ENCODE peak calls at places on chromosomes 13 and 19, in ten cellular contexts. R is ELF-1; K is MM.1S; S is GM04503; A is RWPE1; N is CD8-positive, alpha-beta T cell; P is fibroblast of gingiva; Q is left kidney; D is NCI-H2081; I is GM12865. T is an unnamed sample.

GRCh38 chr13:109998808-109999528 is 212.6 kb upstream of the IRS2 start:
- DNase-seq in Q (peak; percentile 54), D (no peak), I (no peak), K (no peak), N (no peak), S (no peak), R (no peak), A (peak; percentile 90), P (peak; percentile 74), T (no peak)

GRCh38 chr19:42352216-42352892 is 26.9 kb downstream of the MEGF8 start:
- DNase-seq in P (no peak), R (no peak), D (peak; percentile 14), Q (peak; percentile 90), I (peak; percentile 62), K (no peak), A (no peak), N (no peak), S (no peak), T (peak; percentile 22)

GRCh38 chr19:14107581-14108461 is 9.7 kb downstream of the PRKACA start:
- DNase-seq in P (no peak), K (no peak), N (no peak), Q (no peak), I (no peak), S (no peak), A (no peak), R (no peak), D (no peak), T (no peak)

GRCh38 chr19:58108546-58108817 is 10.5 kb upstream of the ZSCAN18 start:
- DNase-seq in I (no peak), R (no peak), P (no peak), N (no peak), K (no peak), A (no peak), Q (no peak), S (no peak), D (no peak), T (no peak)

GRCh38 chr19:4063369-4064072 is 3.2 kb downstream of the ZBTB7A start:
- DNase-seq in S (no peak), K (no peak), I (peak; percentile 41), R (peak; percentile 59), D (no peak), N (no peak), A (no peak), Q (no peak), P (no peak), T (no peak)

GRCh38 chr19:51641648-51642047 is 5.0 kb downstream of the SIGLEC14 start:
- DNase-seq in K (no peak), Q (no peak), P (no peak), N (no peak), I (no peak), D (no peak), R (no peak), S (no peak), A (no peak), T (no peak)

GRCh38 chr19:44879309-44880065 is 11.6 kb upstream of the TOMM40 start:
- DNase-seq in P (no peak), I (no peak), K (no peak), A (no peak), N (no peak), R (peak; percentile 34), S (no peak), Q (peak; percentile 76), D (no peak), T (no peak)

GRCh38 chr13:100235311-100235901 is 146.5 kb downstream of the PCCA start:
- DNase-seq in N (peak; percentile 15), I (peak; percentile 57), Q (peak; percentile 70), S (no peak), P (peak; percentile 56), A (peak; percentile 53), R (no peak), K (peak; percentile 26), D (peak; percentile 61), T (peak; percentile 26)

GRCh38 chr13:48000559-48001126 is 430 bp downstream of the SUCLA2 start:
- DNase-seq in P (no peak), N (no peak), A (peak; percentile 40), S (no peak), I (no peak), K (peak; percentile 8), D (no peak), R (no peak), Q (peak; percentile 58), T (peak; percentile 5)

GRCh38 chr13:113458218-113459065 is 5.2 kb upstream of the ADPRHL1 start:
- DNase-seq in P (no peak), K (no peak), S (no peak), D (no peak), N (no peak), Q (peak; percentile 65), I (no peak), R (peak; percentile 88), A (no peak), T (no peak)

GRCh38 chr13:99995503-99996176 is 14.1 kb downstream of the ZIC2 start:
- DNase-seq in S (no peak), N (no peak), A (no peak), D (peak; percentile 56), K (no peak), R (peak; percentile 54), P (no peak), I (no peak), Q (peak; percentile 71), T (no peak)

GRCh38 chr19:39813264-39813998 is 20.5 kb downstream of the DYRK1B start:
- DNase-seq in R (no peak), S (no peak), P (peak; percentile 76), D (no peak), A (no peak), N (no peak), K (no peak), Q (peak; percentile 87), I (no peak), T (no peak)

GRCh38 chr13:111111376-111111937 is 3.7 kb upstream of the ARHGEF7 start:
- DNase-seq in Q (no peak), S (no peak), D (no peak), K (no peak), I (no peak), R (no peak), A (no peak), N (no peak), P (no peak), T (no peak)

GRCh38 chr13:50535050-50535449 is 308.4 kb downstream of the DLEU7 start:
- DNase-seq in Q (no peak), P (no peak), K (no peak), A (no peak), I (no peak), D (no peak), N (no peak), R (no peak), S (no peak), T (no peak)